ENCODE peak calls at places on chromosomes 12 and 14, in five cellular contexts. One of them, this sample, is unnamed.
A peak's percentile ranks its signal among the peaks of the same experiment; 100 is the strongest.

GRCh38 chr14:94390372-94391086 is 2.1 kb upstream of the SERPINA1 start:
- DNase-seq in H9: no peak
- DNase-seq in MCF 10A: peak; percentile 80
- DNase-seq in coronary artery: peak; percentile 71
- DNase-seq in HFFc6: no peak
- DNase-seq in this sample: no peak

GRCh38 chr14:66140213-66140918 is 345.8 kb upstream of the CCDC196 start:
- DNase-seq in H9: no peak
- DNase-seq in MCF 10A: no peak
- DNase-seq in coronary artery: no peak
- DNase-seq in HFFc6: no peak
- DNase-seq in this sample: peak; percentile 45

GRCh38 chr12:22631863-22632463 is 7.0 kb downstream of the ETNK1 start:
- DNase-seq in H9: no peak
- DNase-seq in MCF 10A: peak; percentile 21
- DNase-seq in coronary artery: no peak
- DNase-seq in HFFc6: no peak
- DNase-seq in this sample: peak; percentile 11

GRCh38 chr14:101111620-101112290 is 208.2 kb upstream of the RTL1 start:
- DNase-seq in H9: no peak
- DNase-seq in MCF 10A: no peak
- DNase-seq in coronary artery: peak; percentile 49
- DNase-seq in HFFc6: no peak
- DNase-seq in this sample: no peak

GRCh38 chr14:51455041-51455835 is 196.5 kb upstream of the FRMD6 start:
- DNase-seq in H9: no peak
- DNase-seq in MCF 10A: peak; percentile 27
- DNase-seq in coronary artery: no peak
- DNase-seq in HFFc6: no peak
- DNase-seq in this sample: no peak

GRCh38 chr12:11555195-11555594 is 94.3 kb upstream of the ETV6 start:
- DNase-seq in H9: no peak
- DNase-seq in MCF 10A: no peak
- DNase-seq in coronary artery: no peak
- DNase-seq in HFFc6: no peak
- DNase-seq in this sample: no peak

GRCh38 chr14:72588521-72588920 is 305.4 kb downstream of the DPF3 start:
- DNase-seq in H9: no peak
- DNase-seq in MCF 10A: no peak
- DNase-seq in coronary artery: no peak
- DNase-seq in HFFc6: no peak
- DNase-seq in this sample: no peak

GRCh38 chr12:57460457-57461325 is 1.1 kb downstream of the GLI1 start:
- DNase-seq in H9: peak; percentile 88
- DNase-seq in MCF 10A: no peak
- DNase-seq in coronary artery: no peak
- DNase-seq in HFFc6: no peak
- DNase-seq in this sample: peak; percentile 48

GRCh38 chr12:70536650-70537049 is 100.6 kb downstream of the PTPRB start:
- DNase-seq in H9: no peak
- DNase-seq in MCF 10A: no peak
- DNase-seq in coronary artery: no peak
- DNase-seq in HFFc6: no peak
- DNase-seq in this sample: no peak

GRCh38 chr12:88490425-88490824 is 89.8 kb downstream of the KITLG start:
- DNase-seq in H9: no peak
- DNase-seq in MCF 10A: no peak
- DNase-seq in coronary artery: no peak
- DNase-seq in HFFc6: no peak
- DNase-seq in this sample: no peak

GRCh38 chr12:49030714-49031572 is 12.4 kb upstream of the PRKAG1 start:
- DNase-seq in H9: no peak
- DNase-seq in MCF 10A: no peak
- DNase-seq in coronary artery: peak; percentile 72
- DNase-seq in HFFc6: no peak
- DNase-seq in this sample: no peak

GRCh38 chr12:21248679-21249078 is 86.0 kb downstream of the SLCO1A2 start:
- DNase-seq in H9: no peak
- DNase-seq in MCF 10A: peak; percentile 16
- DNase-seq in coronary artery: no peak
- DNase-seq in HFFc6: no peak
- DNase-seq in this sample: peak; percentile 4

GRCh38 chr12:53993397-53994267 is 6.3 kb upstream of the HOXC9 start:
- DNase-seq in H9: no peak
- DNase-seq in MCF 10A: no peak
- DNase-seq in coronary artery: no peak
- DNase-seq in HFFc6: no peak
- DNase-seq in this sample: no peak

GRCh38 chr12:98137278-98137677 is 378.1 kb upstream of the TMPO start:
- DNase-seq in H9: no peak
- DNase-seq in MCF 10A: no peak
- DNase-seq in coronary artery: no peak
- DNase-seq in HFFc6: no peak
- DNase-seq in this sample: no peak

GRCh38 chr12:27009926-27010325 is 4.3 kb downstream of the TM7SF3 start:
- DNase-seq in H9: no peak
- DNase-seq in MCF 10A: no peak
- DNase-seq in coronary artery: no peak
- DNase-seq in HFFc6: peak; percentile 15
- DNase-seq in this sample: peak; percentile 15

GRCh38 chr12:12181516-12181915 is 85.3 kb downstream of the LRP6 start:
- DNase-seq in H9: no peak
- DNase-seq in MCF 10A: no peak
- DNase-seq in coronary artery: no peak
- DNase-seq in HFFc6: peak; percentile 42
- DNase-seq in this sample: no peak

DNA sequence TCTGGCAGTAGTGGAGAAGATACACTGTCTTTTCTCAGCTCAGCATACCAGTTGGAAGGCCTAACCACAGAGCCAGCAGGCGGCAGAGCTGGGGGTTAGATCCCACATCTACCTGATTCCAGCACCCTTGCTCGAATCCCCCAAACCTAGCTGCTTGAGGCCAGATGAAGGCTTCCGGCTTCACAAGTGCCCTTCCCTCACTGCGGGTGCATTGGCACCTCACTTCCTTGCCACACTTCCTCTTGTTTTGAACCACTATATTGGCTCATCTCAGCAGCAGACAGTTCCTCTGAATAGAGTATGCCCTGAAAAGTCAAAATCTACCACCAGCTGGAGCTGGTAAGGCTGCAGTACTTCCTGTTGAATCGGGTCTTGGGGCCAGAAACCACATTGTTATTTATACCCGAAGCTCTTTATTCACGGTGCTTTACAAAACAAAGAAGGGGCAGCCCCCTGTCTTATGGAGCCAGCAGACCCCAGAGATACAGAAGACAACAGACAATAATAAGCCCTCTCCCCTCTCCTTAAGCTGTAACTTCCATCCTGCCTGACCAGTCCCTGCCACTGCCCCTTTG is 233.7 kb downstream of the EFCAB11 start:
- DNase-seq in H9: peak; percentile 46
- DNase-seq in MCF 10A: no peak
- DNase-seq in coronary artery: no peak
- DNase-seq in HFFc6: no peak
- DNase-seq in this sample: peak; percentile 43
- TF ChIP-seq CTCF in H9: no peak
- TF ChIP-seq CTCF in MCF 10A: no peak
- TF ChIP-seq CTCF in coronary artery: no peak
- TF ChIP-seq CTCF in HFFc6: no peak
- TF ChIP-seq CTCF in this sample: no peak

GRCh38 chr14:56394826-56395543 is 184.6 kb upstream of the TMEM260 start:
- DNase-seq in H9: no peak
- DNase-seq in MCF 10A: no peak
- DNase-seq in coronary artery: no peak
- DNase-seq in HFFc6: no peak
- DNase-seq in this sample: no peak

GRCh38 chr14:56400426-56400825 is 179.2 kb upstream of the TMEM260 start:
- DNase-seq in H9: no peak
- DNase-seq in MCF 10A: no peak
- DNase-seq in coronary artery: no peak
- DNase-seq in HFFc6: no peak
- DNase-seq in this sample: no peak
- TF ChIP-seq CTCF in H9: no peak
- TF ChIP-seq CTCF in MCF 10A: no peak
- TF ChIP-seq CTCF in coronary artery: no peak
- TF ChIP-seq CTCF in HFFc6: no peak
- TF ChIP-seq CTCF in this sample: no peak

GRCh38 chr12:59780605-59781135 is 184.8 kb downstream of the SLC16A7 start:
- DNase-seq in H9: no peak
- DNase-seq in MCF 10A: peak; percentile 52
- DNase-seq in coronary artery: no peak
- DNase-seq in HFFc6: peak; percentile 22
- DNase-seq in this sample: no peak
- TF ChIP-seq CTCF in H9: peak; percentile 66
- TF ChIP-seq CTCF in MCF 10A: peak; percentile 40
- TF ChIP-seq CTCF in coronary artery: no peak
- TF ChIP-seq CTCF in HFFc6: peak; percentile 73
- TF ChIP-seq CTCF in this sample: peak; percentile 21

GRCh38 chr12:46383654-46384450 is 11.3 kb upstream of the SLC38A2 start:
- DNase-seq in H9: no peak
- DNase-seq in MCF 10A: peak; percentile 88
- DNase-seq in coronary artery: peak; percentile 97
- DNase-seq in HFFc6: peak; percentile 96
- DNase-seq in this sample: no peak

GRCh38 chr12:46382425-46382973 is 9.9 kb upstream of the SLC38A2 start:
- DNase-seq in H9: no peak
- DNase-seq in MCF 10A: no peak
- DNase-seq in coronary artery: no peak
- DNase-seq in HFFc6: peak; percentile 42
- DNase-seq in this sample: no peak

GRCh38 chr12:46380881-46381280 is 8.3 kb upstream of the SLC38A2 start:
- DNase-seq in H9: no peak
- DNase-seq in MCF 10A: no peak
- DNase-seq in coronary artery: no peak
- DNase-seq in HFFc6: no peak
- DNase-seq in this sample: no peak

GRCh38 chr12:46384451-46385301 is 12.1 kb upstream of the SLC38A2 start:
- DNase-seq in H9: no peak
- DNase-seq in MCF 10A: peak; percentile 29
- DNase-seq in coronary artery: no peak
- DNase-seq in HFFc6: no peak
- DNase-seq in this sample: no peak

GRCh38 chr12:46382974-46383653 is 10.5 kb upstream of the SLC38A2 start:
- DNase-seq in H9: peak; percentile 97
- DNase-seq in MCF 10A: peak; percentile 97
- DNase-seq in coronary artery: peak; percentile 99
- DNase-seq in HFFc6: peak; percentile 95
- DNase-seq in this sample: peak; percentile 88
- TF ChIP-seq CTCF in H9: peak; percentile 32
- TF ChIP-seq CTCF in MCF 10A: no peak
- TF ChIP-seq CTCF in coronary artery: no peak
- TF ChIP-seq CTCF in HFFc6: peak; percentile 48
- TF ChIP-seq CTCF in this sample: peak; percentile 19

DNA sequence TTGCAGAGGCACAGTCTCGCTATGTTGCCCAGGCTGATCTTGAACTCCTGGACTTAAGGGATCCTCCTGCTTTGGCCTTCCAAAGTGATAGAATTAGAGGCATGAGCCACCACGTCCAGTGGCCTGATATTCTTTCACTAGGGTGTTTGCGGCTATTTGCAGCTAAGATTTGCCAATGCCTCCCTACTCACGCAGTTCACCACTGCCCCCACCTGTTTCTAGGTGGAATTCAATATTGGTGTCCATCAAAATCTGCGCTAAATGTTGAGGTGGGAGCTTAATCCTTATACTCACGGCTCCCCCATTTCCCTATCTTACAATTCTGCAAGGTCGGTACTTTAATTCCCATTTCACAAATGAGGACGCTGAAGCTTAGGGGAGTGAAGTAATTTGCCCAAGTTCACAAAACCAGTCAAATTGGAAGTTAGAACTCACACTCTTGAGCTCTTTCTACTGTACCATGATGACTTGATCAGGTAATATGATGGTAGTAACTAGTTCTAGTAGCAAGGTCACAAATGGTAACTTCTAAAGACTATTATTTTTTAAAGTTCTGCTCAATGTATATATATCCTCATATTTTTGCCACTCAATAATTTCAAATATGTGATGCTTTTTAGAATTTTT is 22.1 kb upstream of the LRRC9 start:
- DNase-seq in H9: peak; percentile 47
- DNase-seq in MCF 10A: peak; percentile 73
- DNase-seq in coronary artery: no peak
- DNase-seq in HFFc6: peak; percentile 4
- DNase-seq in this sample: peak; percentile 22
- TF ChIP-seq CTCF in H9: peak; percentile 73
- TF ChIP-seq CTCF in MCF 10A: peak; percentile 84
- TF ChIP-seq CTCF in coronary artery: no peak
- TF ChIP-seq CTCF in HFFc6: peak; percentile 23
- TF ChIP-seq CTCF in this sample: peak; percentile 56

DNA sequence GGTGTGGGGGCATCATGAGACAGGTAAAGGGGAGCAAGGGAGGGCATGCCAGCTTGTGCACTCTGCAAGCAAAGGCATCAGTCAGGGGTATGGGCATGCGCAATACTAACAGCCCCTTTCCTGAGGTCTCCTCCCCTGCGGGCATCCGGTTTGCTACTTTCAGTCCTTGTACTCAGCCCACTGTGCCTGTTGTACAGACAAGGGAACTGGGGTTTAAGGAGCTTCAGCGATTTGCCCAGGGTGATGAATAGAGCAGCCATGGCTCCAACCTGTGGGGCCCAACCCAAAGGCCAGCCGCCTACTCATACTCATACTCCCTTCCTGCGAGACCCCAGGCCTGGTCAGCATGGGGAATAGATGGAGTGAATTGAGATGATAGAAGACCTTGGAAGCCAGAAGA is 66.7 kb downstream of the GALNT16 start:
- DNase-seq in H9: no peak
- DNase-seq in MCF 10A: no peak
- DNase-seq in coronary artery: peak; percentile 16
- DNase-seq in HFFc6: no peak
- DNase-seq in this sample: no peak
- TF ChIP-seq CTCF in H9: no peak
- TF ChIP-seq CTCF in MCF 10A: no peak
- TF ChIP-seq CTCF in coronary artery: no peak
- TF ChIP-seq CTCF in HFFc6: no peak
- TF ChIP-seq CTCF in this sample: no peak

This sample was measured in GM13977.